ENCODE peak calls at places on chromosome 7, in five cellular contexts. R is caudate nucleus; Z is ovary; H is CD8-positive, alpha-beta memory T cell; C is lung. P is an unnamed sample.

GRCh38 chr7:25557930-25558329 is 329.6 kb upstream of the NPVF start:
- DNase-seq in R (no peak), Z (no peak), H (no peak), C (no peak), P (no peak)

GRCh38 chr7:73512018-73512780 is 9.9 kb downstream of the BAZ1B start:
- DNase-seq in R (no peak), Z (no peak), H (no peak), C (no peak), P (no peak)

GRCh38 chr7:46015107-46015868 is 94.2 kb upstream of the IGFBP3 start:
- DNase-seq in R (no peak), Z (no peak), H (no peak), C (no peak), P (no peak)

GRCh38 chr7:48803250-48803649 is 121.1 kb upstream of the CDC14C start:
- DNase-seq in R (no peak), Z (no peak), H (no peak), C (no peak), P (no peak)

GRCh38 chr7:130294314-130294713 is 1.4 kb downstream of the CPA4 start:
- DNase-seq in R (no peak), Z (no peak), H (no peak), C (no peak), P (no peak)

GRCh38 chr7:24898691-24899090 is 81.3 kb downstream of the OSBPL3 start:
- DNase-seq in R (no peak), Z (no peak), H (no peak), C (no peak), P (no peak)

GRCh38 chr7:75924884-75925283 is 9.9 kb downstream of the POR start:
- DNase-seq in R (no peak), Z (no peak), H (no peak), C (no peak), P (no peak)

GRCh38 chr7:2505401-2505800 is 14.2 kb upstream of the LFNG start:
- DNase-seq in R (no peak), Z (no peak), H (no peak), C (no peak), P (no peak)

GRCh38 chr7:116786791-116787443 is 75.5 kb upstream of the CAPZA2 start:
- DNase-seq in R (no peak), Z (no peak), H (no peak), C (no peak), P (no peak)

GRCh38 chr7:151454932-151455530 is 15.1 kb upstream of the CRYGN start:
- DNase-seq in R (no peak), Z (no peak), H (no peak), C (no peak), P (no peak)

GRCh38 chr7:44222776-44223261 is 22.0 kb downstream of the YKT6 start:
- DNase-seq in R (no peak), Z (no peak), H (no peak), C (no peak), P (no peak)

GRCh38 chr7:50851891-50852290 is 69.2 kb upstream of the GRB10 start:
- DNase-seq in R (no peak), Z (no peak), H (no peak), C (no peak), P (no peak)

GRCh38 chr7:98075801-98076200 is 30.9 kb upstream of the LMTK2 start:
- DNase-seq in R (no peak), Z (no peak), H (no peak), C (no peak), P (no peak)

GRCh38 chr7:132509667-132510066 is 66.6 kb downstream of the PLXNA4 start:
- DNase-seq in R (no peak), Z (no peak), H (no peak), C (no peak), P (no peak)

GRCh38 chr7:138555684-138556083 is 95.6 kb downstream of the TRIM24 start:
- DNase-seq in R (no peak), Z (no peak), H (no peak), C (no peak), P (no peak)

GRCh38 chr7:342681-343216 is 52.8 kb downstream of the FOXL3 start:
- DNase-seq in R (no peak), Z (no peak), H (no peak), C (no peak), P (no peak)

GRCh38 chr7:83439021-83439420 is 209.9 kb downstream of the SEMA3E start:
- DNase-seq in R (no peak), Z (no peak), H (no peak), C (no peak), P (no peak)

GRCh38 chr7:125605241-125605640 is 675.6 kb upstream of the POT1 start:
- DNase-seq in R (no peak), Z (no peak), H (no peak), C (no peak), P (no peak)

GRCh38 chr7:37118029-37118428 is 330.6 kb downstream of the ELMO1 start:
- DNase-seq in R (no peak), Z (no peak), H (no peak), C (no peak), P (no peak)

GRCh38 chr7:155212301-155213015 is 85.2 kb upstream of the INSIG1 start:
- DNase-seq in R (no peak), Z (no peak), H (no peak), C (no peak), P (no peak)

GRCh38 chr7:28984219-28984618 is 26.1 kb upstream of the TRIL start:
- DNase-seq in R (no peak), Z (no peak), H (no peak), C (peak), P (no peak)

GRCh38 chr7:90625562-90625961 is 29.4 kb downstream of the CDK14 start:
- DNase-seq in R (no peak), Z (peak), H (no peak), C (peak), P (peak)

GRCh38 chr7:139370943-139371313 is 11.2 kb downstream of the LUC7L2 start:
- DNase-seq in R (no peak), Z (no peak), H (no peak), C (no peak), P (no peak)

GRCh38 chr7:134720091-134720935 is 59.1 kb upstream of the CALD1 start:
- DNase-seq in R (no peak), Z (no peak), H (no peak), C (no peak), P (no peak)

GRCh38 chr7:122743211-122743610 is 40.5 kb upstream of the RNF148 start:
- DNase-seq in R (no peak), Z (no peak), H (no peak), C (no peak), P (no peak)

GRCh38 chr7:5348134-5349004 is 65.6 kb downstream of the SLC29A4 start:
- DNase-seq in R (peak), Z (no peak), H (no peak), C (no peak), P (peak)

GRCh38 chr7:50684702-50685074 is 98.0 kb downstream of the GRB10 start:
- DNase-seq in R (no peak), Z (no peak), H (no peak), C (no peak), P (no peak)

GRCh38 chr7:23471090-23471859 is 984 bp upstream of the IGF2BP3 start:
- DNase-seq in R (no peak), Z (no peak), H (peak), C (no peak), P (no peak)

GRCh38 chr7:30226593-30227268 is 57.7 kb upstream of the ZNRF2 start:
- DNase-seq in R (no peak), Z (no peak), H (no peak), C (peak), P (no peak)

GRCh38 chr7:134637934-134638719 is 8.5 kb upstream of the BPGM start:
- DNase-seq in R (no peak), Z (no peak), H (no peak), C (peak), P (no peak)

GRCh38 chr7:150420987-150421674 is 29.3 kb upstream of the GIMAP8 start:
- DNase-seq in R (peak), Z (peak), H (peak), C (peak), P (peak)

GRCh38 chr7:73904219-73905136 is 43.5 kb downstream of the TMEM270 start:
- DNase-seq in R (no peak), Z (no peak), H (no peak), C (no peak), P (no peak)

GRCh38 chr7:129055861-129056464 is 1.1 kb upstream of the TNPO3 start:
- DNase-seq in R (no peak), Z (peak), H (no peak), C (no peak), P (peak)

GRCh38 chr7:149141893-149142292 is 5.4 kb upstream of the ZNF398 start:
- DNase-seq in R (no peak), Z (no peak), H (no peak), C (no peak), P (no peak)

GRCh38 chr7:91784469-91784868 is 96.0 kb downstream of the MTERF1 start:
- DNase-seq in R (no peak), Z (no peak), H (no peak), C (no peak), P (no peak)

GRCh38 chr7:111094387-111094786 is 3.5 kb downstream of the LRRN3 start:
- DNase-seq in R (no peak), Z (no peak), H (no peak), C (no peak), P (no peak)
- H3K27ac ChIP-seq in R (peak), Z (no peak), H (no peak), C (no peak), P (no peak)

DNA sequence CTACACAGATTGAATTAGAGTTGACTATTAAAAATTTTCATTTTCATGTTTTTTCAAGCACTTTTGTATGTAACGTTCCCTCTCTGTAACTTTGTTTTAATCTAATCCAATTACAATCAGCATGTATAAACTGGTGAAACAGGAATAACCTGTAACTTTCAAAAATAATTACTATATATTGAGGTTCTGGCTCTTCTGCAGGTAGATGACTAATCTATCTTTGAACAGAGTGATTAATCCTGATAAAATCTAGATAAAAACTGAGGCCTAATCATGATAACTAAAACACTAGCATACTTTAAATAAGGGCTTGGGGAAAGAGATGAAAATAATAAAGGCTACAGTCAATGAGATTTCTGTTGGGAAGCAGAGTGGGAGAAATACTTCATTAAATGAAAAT is 101.6 kb upstream of the KCND2 start:
- DNase-seq in R (no peak), Z (no peak), H (no peak), C (no peak), P (no peak)
- H3K27ac ChIP-seq in R (no peak), Z (no peak), H (no peak), C (no peak), P (no peak)

GRCh38 chr7:158802535-158803199 is 26.6 kb downstream of the ESYT2 start:
- DNase-seq in R (no peak), Z (no peak), H (no peak), C (no peak), P (no peak)
- H3K27ac ChIP-seq in R (no peak), Z (no peak), H (no peak), C (peak), P (no peak)

DNA sequence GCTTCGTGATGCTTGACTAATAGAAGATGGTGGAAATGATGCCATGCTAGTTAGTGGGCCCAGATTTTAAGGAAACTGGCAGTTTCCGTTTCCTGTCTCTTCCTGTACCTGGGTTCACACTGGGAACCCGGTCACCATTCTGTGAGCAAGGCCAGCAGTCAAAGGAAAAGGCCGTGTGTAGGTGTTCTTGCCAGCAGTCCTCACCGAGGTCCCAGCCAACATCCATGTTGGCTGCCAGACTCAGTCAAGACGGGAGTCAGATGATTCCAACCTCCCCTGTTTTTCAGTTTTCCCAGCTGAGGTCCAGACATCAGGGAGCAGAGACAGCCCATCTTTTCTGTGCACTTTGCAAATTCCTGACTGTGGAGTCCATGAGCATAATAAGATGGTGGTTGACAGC is 15.2 kb upstream of the PILRB start:
- DNase-seq in R (no peak), Z (no peak), H (no peak), C (no peak), P (peak)
- H3K27ac ChIP-seq in R (no peak), Z (no peak), H (no peak), C (no peak), P (no peak)

GRCh38 chr7:140640060-140640611 is 477 bp downstream of the DENND2A start:
- DNase-seq in R (peak), Z (peak), H (no peak), C (no peak), P (peak)

GRCh38 chr7:140640727-140641531 is at the start of gene DENND2A:
- DNase-seq in R (peak), Z (peak), H (no peak), C (no peak), P (peak)

GRCh38 chr7:140643416-140643815 is 2.8 kb upstream of the DENND2A start:
- DNase-seq in R (no peak), Z (peak), H (no peak), C (no peak), P (no peak)

GRCh38 chr7:140639366-140640053 is 1.1 kb downstream of the DENND2A start:
- DNase-seq in R (no peak), Z (peak), H (no peak), C (no peak), P (no peak)

DNA sequence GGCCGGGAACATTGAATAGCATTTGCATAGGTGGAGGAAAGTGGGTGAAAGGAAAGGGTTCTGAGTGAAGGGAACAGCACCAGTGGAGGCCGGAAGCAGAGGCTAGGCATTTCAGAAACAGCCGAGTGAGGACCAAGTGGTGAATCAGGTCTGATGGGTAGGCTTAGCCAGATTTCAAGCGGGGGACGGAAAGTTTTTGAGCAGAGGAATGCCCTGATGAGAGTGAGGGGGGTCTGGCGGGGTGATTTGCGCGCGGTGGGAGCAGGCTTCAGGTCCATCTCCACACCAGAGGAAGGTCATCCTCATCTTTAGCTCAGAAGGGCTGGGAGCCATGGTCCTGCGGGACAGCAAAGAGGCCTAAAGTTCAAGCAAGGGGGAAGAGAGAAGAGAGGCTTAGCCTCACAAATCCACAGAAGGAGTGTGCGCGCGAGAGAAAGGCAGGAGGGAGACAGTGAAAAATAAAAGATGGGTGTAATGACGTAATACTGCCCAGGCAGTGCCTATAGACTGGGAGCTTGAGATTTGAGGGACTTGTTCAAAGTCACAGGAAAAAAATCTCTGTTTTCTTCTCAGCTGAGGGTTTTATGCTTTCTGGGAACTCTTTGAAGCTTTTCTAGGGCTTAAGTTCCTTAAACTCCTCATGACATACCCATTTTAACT is 1.0 kb upstream of the DENND2A start:
- DNase-seq in R (no peak), Z (peak), H (no peak), C (no peak), P (no peak)
- H3K27ac ChIP-seq in R (peak), Z (peak), H (no peak), C (peak), P (peak)

GRCh38 chr7:156655232-156655628 is 14.7 kb downstream of the RNF32 start:
- DNase-seq in R (no peak), Z (no peak), H (no peak), C (no peak), P (no peak)

GRCh38 chr7:156654511-156655231 is 14.1 kb downstream of the RNF32 start:
- DNase-seq in R (no peak), Z (no peak), H (no peak), C (no peak), P (no peak)

GRCh38 chr7:156655983-156656382 is 15.4 kb downstream of the RNF32 start:
- DNase-seq in R (no peak), Z (no peak), H (no peak), C (no peak), P (no peak)

GRCh38 chr7:156657681-156658080 is 17.1 kb downstream of the RNF32 start:
- DNase-seq in R (no peak), Z (no peak), H (no peak), C (no peak), P (no peak)

DNA sequence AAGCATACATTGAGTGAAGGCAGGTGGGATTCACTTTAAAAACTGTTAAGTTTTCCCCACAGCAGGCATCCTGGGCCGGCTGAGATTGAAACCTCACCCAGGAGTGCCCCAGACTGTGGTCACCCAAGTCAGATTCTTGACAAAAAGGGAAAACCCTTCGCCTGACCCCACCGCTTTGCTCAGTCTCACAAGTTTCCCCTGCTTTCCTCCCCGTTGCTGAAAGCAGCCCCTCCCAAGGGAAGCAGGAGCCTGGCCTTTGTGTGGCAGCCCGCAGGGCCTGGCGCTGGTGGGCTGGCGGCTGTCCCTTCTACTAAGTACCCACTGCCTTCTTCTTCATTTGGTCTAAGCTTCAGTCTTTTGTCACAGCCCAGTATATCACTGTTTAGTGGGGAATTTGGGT is 16.0 kb downstream of the RNF32 start:
- DNase-seq in R (no peak), Z (no peak), H (no peak), C (no peak), P (no peak)
- H3K27ac ChIP-seq in R (no peak), Z (no peak), H (no peak), C (no peak), P (no peak)

GRCh38 chr7:66756859-66757258 is 16.3 kb downstream of the RABGEF1 start:
- DNase-seq in R (no peak), Z (no peak), H (no peak), C (no peak), P (no peak)
- H3K27ac ChIP-seq in R (no peak), Z (no peak), H (no peak), C (no peak), P (no peak)

GRCh38 chr7:114720725-114721124 is 201.2 kb upstream of the MDFIC start:
- DNase-seq in R (no peak), Z (no peak), H (no peak), C (no peak), P (no peak)

GRCh38 chr7:114723308-114723707 is 198.6 kb upstream of the MDFIC start:
- DNase-seq in R (no peak), Z (no peak), H (no peak), C (no peak), P (no peak)

GRCh38 chr7:114718861-114719260 is 203.0 kb upstream of the MDFIC start:
- DNase-seq in R (no peak), Z (no peak), H (no peak), C (no peak), P (no peak)

DNA sequence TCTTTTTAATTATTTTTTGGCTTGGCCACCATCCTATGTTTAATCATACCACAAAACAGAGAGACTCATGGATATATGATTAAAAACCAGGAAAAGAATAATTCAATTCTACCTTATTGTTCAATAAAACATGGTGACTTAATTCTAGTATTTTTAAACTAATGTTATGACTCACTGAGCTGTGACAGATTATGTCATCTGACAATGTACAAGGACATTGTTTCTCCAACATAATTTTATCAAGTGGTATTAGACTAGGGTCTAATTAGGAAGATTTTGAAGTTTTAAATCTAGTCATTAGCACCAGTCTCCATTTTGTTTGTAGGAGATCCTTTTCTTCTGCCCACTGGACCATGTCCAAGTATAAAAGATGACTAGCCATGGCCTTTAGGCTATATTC is 199.3 kb upstream of the MDFIC start:
- DNase-seq in R (no peak), Z (no peak), H (no peak), C (no peak), P (no peak)
- H3K27ac ChIP-seq in R (no peak), Z (no peak), H (no peak), C (no peak), P (no peak)

GRCh38 chr7:27106906-27107250 is 4.4 kb upstream of the HOXA2 start:
- DNase-seq in R (no peak), Z (no peak), H (no peak), C (no peak), P (no peak)
- H3K27ac ChIP-seq in R (no peak), Z (peak), H (no peak), C (peak), P (no peak)